ENCODE peak calls at places on chromosomes 4 and X, in nine cellular contexts. B is mesendoderm, F is astrocyte, O is cardiac muscle cell, M is mesenchymal stem cell, J is MM.1S, A is body of pancreas, I is kidney, G is left lung. V is an unnamed sample. For H3K4me1, the result is how much of the 10 kb centered on the place peaks cover.

GRCh38 chr4:176238157-176238608 is 30.8 kb downstream of the ASB5 start:
- DNase-seq in B (no peak), G (no peak), A (no peak), J (no peak), M (no peak), O (no peak), F (peak), I (no peak), V (no peak)

GRCh38 chrX:93673869-93674271 is at the start of gene FAM133A:
- DNase-seq in G (no peak), A (no peak), I (no peak), B (no peak), M (peak), O (peak), F (peak), J (peak), V (no peak)

GRCh38 chrX:46770817-46771163 is 11.9 kb upstream of the SLC9A7 start:
- DNase-seq in B (peak), O (no peak), F (peak), M (peak), G (no peak), J (no peak), I (no peak), A (no peak), V (no peak)

GRCh38 chr4:106690487-106690886 is 321.9 kb upstream of the GIMD1 start:
- DNase-seq in F (peak), J (no peak), A (no peak), B (peak), I (no peak), M (peak), O (no peak), G (no peak), V (no peak)

GRCh38 chr4:93182722-93183121 is 645.8 kb upstream of the ATOH1 start:
- DNase-seq in G (no peak), B (no peak), I (no peak), M (no peak), O (no peak), A (no peak), J (no peak), F (no peak), V (no peak)

GRCh38 chr4:1629704-1630093 is 54.4 kb downstream of the FAM53A start:
- DNase-seq in B (no peak), I (no peak), G (no peak), M (no peak), J (no peak), F (no peak), A (no peak), O (no peak), V (no peak)

GRCh38 chrX:123860506-123860840 is 620 bp downstream of the XIAP start:
- DNase-seq in F (no peak), B (no peak), M (peak), J (peak), G (no peak), I (no peak), O (no peak), A (no peak), V (no peak)

GRCh38 chrX:13334491-13334890 is 14.6 kb upstream of the ATXN3L start:
- DNase-seq in O (no peak), F (peak), A (no peak), G (no peak), M (no peak), J (no peak), I (no peak), B (peak), V (no peak)

GRCh38 chrX:119826399-119826959 is 26.3 kb downstream of the UPF3B start:
- DNase-seq in I (no peak), J (no peak), A (no peak), F (peak), G (no peak), B (peak), O (no peak), M (peak), V (no peak)

GRCh38 chr4:159175165-159175988 is 72.5 kb downstream of the RAPGEF2 start:
- DNase-seq in F (peak), O (peak), G (peak), I (no peak), J (peak), M (peak), A (peak), B (peak), V (peak)

GRCh38 chr4:176193898-176194297 is 1.5 kb downstream of the SPATA4 start:
- DNase-seq in O (no peak), J (no peak), G (no peak), M (peak), F (peak), I (no peak), B (no peak), A (no peak), V (no peak)

GRCh38 chr4:159137176-159137575 is 34.3 kb downstream of the RAPGEF2 start:
- DNase-seq in F (no peak), A (peak), I (no peak), M (no peak), J (no peak), B (peak), G (no peak), O (no peak), V (peak)

GRCh38 chrX:9555354-9555753 is 90.5 kb downstream of the TBL1X start:
- DNase-seq in B (no peak), I (no peak), M (no peak), F (no peak), G (no peak), J (no peak), A (no peak), O (no peak), V (no peak)

GRCh38 chr4:42547805-42548204 is 109.1 kb downstream of the ATP8A1 start:
- DNase-seq in G (no peak), F (no peak), M (no peak), B (peak), O (no peak), I (no peak), J (no peak), A (no peak), V (no peak)

GRCh38 chr4:144611850-144612249 is 34.1 kb upstream of the HHIP start:
- DNase-seq in B (peak), M (peak), I (no peak), J (peak), G (no peak), F (no peak), A (peak), O (peak), V (no peak)

GRCh38 chr4:40255722-40256281 is 59.0 kb downstream of the RHOH start:
- DNase-seq in G (no peak), M (peak), F (peak), J (no peak), A (no peak), I (no peak), O (no peak), B (no peak), V (no peak)

GRCh38 chr4:70613893-70614572 is 14.5 kb upstream of the ENAM start:
- DNase-seq in J (peak), I (no peak), B (no peak), G (no peak), F (no peak), A (no peak), M (no peak), O (no peak), V (no peak)

GRCh38 chrX:101078716-101079115 is at the start of gene TMEM35A:
- DNase-seq in G (no peak), O (peak), J (no peak), B (peak), I (no peak), A (no peak), F (no peak), M (peak), V (no peak)

GRCh38 chrX:56798866-56799864 is 70.1 kb downstream of the NBDY start:
- DNase-seq in A (peak), O (no peak), G (no peak), F (no peak), B (peak), J (peak), M (no peak), I (no peak), V (no peak)

GRCh38 chrX:18676470-18676869 is 4.6 kb upstream of the RS1 start:
- DNase-seq in G (no peak), O (peak), M (peak), A (peak), B (peak), I (no peak), J (no peak), F (no peak), V (no peak)

GRCh38 chr4:172666711-172667368 is 501.8 kb upstream of the GALNT7 start:
- DNase-seq in A (no peak), J (no peak), M (peak), O (peak), G (no peak), I (no peak), F (no peak), B (peak), V (no peak)

GRCh38 chr4:173917255-173917960 is 366.1 kb downstream of the FBXO8 start:
- DNase-seq in J (no peak), O (no peak), A (no peak), B (peak), F (peak), M (peak), I (no peak), G (no peak), V (no peak)

GRCh38 chr4:38656111-38656510 is 7.9 kb upstream of the KLF3 start:
- DNase-seq in O (no peak), G (no peak), M (no peak), I (no peak), J (no peak), B (no peak), A (no peak), F (no peak), V (no peak)
- H3K4me1 ChIP-seq in O (under half), G (under half), M (under half), I (under half), J (under half), B (under half), A (under half), F (under half), V (under half)

DNA sequence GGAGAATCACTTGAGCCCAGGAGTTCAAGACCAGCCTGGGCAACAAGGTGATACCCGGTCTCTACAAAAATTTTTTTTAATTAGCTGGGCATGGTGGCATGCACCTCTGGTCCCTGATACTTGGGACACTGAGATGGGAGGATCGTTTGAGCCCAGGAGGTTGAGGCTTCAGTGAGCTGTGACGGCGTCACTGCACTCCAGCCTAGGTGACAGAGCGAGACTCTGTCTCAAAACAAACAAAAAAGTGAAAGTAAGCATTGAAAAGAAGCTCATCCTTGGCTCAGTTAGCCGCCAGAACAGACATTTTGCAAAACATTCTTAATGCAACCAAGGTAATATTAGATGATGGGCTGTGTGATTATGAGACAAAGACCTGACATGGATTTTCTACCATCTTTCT is 223.3 kb upstream of the VCX3A start:
- DNase-seq in F (no peak), O (no peak), J (no peak), G (no peak), B (no peak), M (no peak), A (no peak), I (no peak), V (no peak)
- H3K4me1 ChIP-seq in F (under half), O (under half), J (under half), G (under half), B (under half), M (under half), A (under half), I (under half), V (under half)

GRCh38 chr4:47493238-47494123 is 8.4 kb downstream of the ATP10D start:
- DNase-seq in B (no peak), I (no peak), M (no peak), G (no peak), A (no peak), F (no peak), J (no peak), O (no peak), V (no peak)
- H3K4me1 ChIP-seq in B (under half), I (under half), M (under half), G (under half), A (under half), F (under half), J (under half), O (under half), V (under half)

GRCh38 chrX:153501530-153501929 is 6.8 kb downstream of the BGN start:
- DNase-seq in F (no peak), A (no peak), M (no peak), O (no peak), J (no peak), G (no peak), B (no peak), I (no peak), V (no peak)

GRCh38 chrX:153499876-153500275 is 5.1 kb downstream of the BGN start:
- DNase-seq in F (no peak), I (no peak), J (no peak), G (no peak), M (no peak), A (no peak), B (no peak), O (no peak), V (no peak)

GRCh38 chrX:153500676-153501280 is 6.0 kb downstream of the BGN start:
- DNase-seq in I (no peak), A (no peak), B (no peak), G (no peak), F (no peak), O (no peak), J (no peak), M (no peak), V (no peak)

GRCh38 chrX:153498453-153498852 is 3.7 kb downstream of the BGN start:
- DNase-seq in A (no peak), F (no peak), J (no peak), I (no peak), O (no peak), G (no peak), B (no peak), M (no peak), V (no peak)

DNA sequence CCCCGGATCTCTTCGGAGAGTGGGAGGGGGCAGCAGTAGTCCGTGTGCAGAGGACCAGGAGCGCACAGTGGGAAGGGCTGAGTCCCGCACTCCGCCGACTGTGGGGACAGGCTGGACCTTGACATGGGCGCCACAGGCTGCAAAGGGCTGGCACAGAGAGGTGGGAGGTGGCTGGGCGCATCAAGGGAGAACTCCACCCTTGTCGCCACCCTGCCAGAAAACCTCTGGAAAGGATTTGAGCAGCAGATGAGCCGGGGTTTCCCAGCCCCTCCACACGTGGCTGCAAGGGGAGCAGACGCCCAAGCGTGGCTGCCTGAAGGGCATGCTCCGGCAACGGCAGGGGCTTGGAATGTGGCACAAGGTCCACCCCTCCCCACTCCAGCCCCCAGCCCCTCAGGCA is 4.5 kb downstream of the BGN start:
- DNase-seq in G (no peak), J (no peak), M (no peak), A (no peak), F (no peak), I (no peak), O (no peak), B (no peak), V (no peak)
- H3K4me1 ChIP-seq in G (under half), J (under half), M (under half), A (under half), F (under half), I (under half), O (under half), B (under half), V (under half)

DNA sequence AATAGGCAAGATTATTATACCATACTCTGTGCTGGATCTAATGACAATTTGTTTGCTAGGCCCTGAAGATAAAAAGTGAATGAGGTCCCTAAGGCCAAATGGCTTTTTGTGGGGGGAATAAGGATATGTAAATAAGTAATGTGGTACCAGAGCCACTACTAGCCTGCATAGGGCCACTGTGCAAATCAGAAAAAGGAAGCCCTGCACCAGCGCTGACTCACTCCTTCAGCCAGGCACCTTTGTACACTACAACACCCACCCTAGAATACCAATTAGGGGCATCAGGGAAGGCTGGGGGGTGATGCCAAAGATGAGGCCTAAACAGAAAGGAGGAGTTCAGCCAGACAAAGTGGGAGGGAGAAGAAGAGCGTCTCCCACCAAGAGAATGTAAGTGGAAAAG is 122.2 kb downstream of the CAMK2D start:
- DNase-seq in G (no peak), B (no peak), I (no peak), O (no peak), J (no peak), F (no peak), M (no peak), A (no peak), V (no peak)
- H3K4me1 ChIP-seq in G (under half), B (under half), I (under half), O (under half), J (under half), F (under half), M (under half), A (half or more), V (under half)

V was measured in gastrocnemius medialis.